ENCODE peak calls at places on chromosomes 3 and 15, in eight cellular contexts. M is germinal center; Q is GM20000; E is fibroblast of villous mesenchyme; N is HTR-8/SVneo; T is RKO; P is naive thymus-derived CD4-positive, alpha-beta T cell; D is posterior vena cava. R is an unnamed sample.

GRCh38 chr3:158802399-158803023 is 657 bp downstream of the MFSD1 start:
- DNase-seq in T (peak; percentile 47), P (no peak), E (no peak), M (peak; percentile 47), N (no peak), D (no peak), Q (peak; percentile 32), R (peak; percentile 46)

GRCh38 chr15:47742334-47742733 is 25.0 kb downstream of the SEMA6D start:
- DNase-seq in D (no peak), T (no peak), M (no peak), E (peak; percentile 33), N (no peak), P (no peak), Q (no peak), R (no peak)

GRCh38 chr3:154135511-154136173 is 14.5 kb downstream of the ARHGEF26 start:
- DNase-seq in N (no peak), D (no peak), P (no peak), E (no peak), Q (no peak), T (no peak), M (no peak), R (no peak)

GRCh38 chr15:68526269-68526668 is 52.5 kb upstream of the CORO2B start:
- DNase-seq in Q (peak; percentile 33), T (peak; percentile 45), N (no peak), M (no peak), D (no peak), P (no peak), E (no peak), R (no peak)

GRCh38 chr3:134232146-134232545 is 18.5 kb downstream of the RYK start:
- DNase-seq in M (no peak), N (no peak), P (no peak), D (no peak), E (peak; percentile 75), T (peak; percentile 29), Q (no peak), R (no peak)

GRCh38 chr15:90264649-90265048 is 823 bp upstream of the NGRN start:
- DNase-seq in P (no peak), N (no peak), T (peak; percentile 82), E (no peak), Q (no peak), D (peak; percentile 35), M (no peak), R (peak; percentile 17)

GRCh38 chr3:71537211-71537611 is 46.3 kb downstream of the FOXP1 start:
- DNase-seq in D (peak; percentile 91), N (peak; percentile 78), M (no peak), E (peak; percentile 95), Q (no peak), P (no peak), T (no peak), R (peak; percentile 62)

GRCh38 chr3:72258366-72258765 is 473.4 kb upstream of the PROK2 start:
- DNase-seq in D (no peak), M (no peak), P (no peak), E (no peak), N (no peak), Q (no peak), T (no peak), R (no peak)

GRCh38 chr3:189945935-189946709 is 174.6 kb downstream of the P3H2 start:
- DNase-seq in M (no peak), D (no peak), T (no peak), E (no peak), N (no peak), P (no peak), Q (no peak), R (no peak)

GRCh38 chr15:45402955-45403892 is 24.9 kb upstream of the GATM start:
- DNase-seq in Q (peak; percentile 59), M (peak; percentile 41), P (no peak), N (peak; percentile 11), D (peak; percentile 87), T (peak; percentile 92), E (peak; percentile 38), R (peak; percentile 66)

GRCh38 chr3:169813757-169814517 is 1.2 kb upstream of the LRRC34 start:
- DNase-seq in P (peak; percentile 77), T (peak; percentile 12), N (no peak), D (no peak), E (peak; percentile 39), M (peak; percentile 74), Q (peak; percentile 79), R (peak; percentile 25)

GRCh38 chr15:92315144-92315543 is 78.5 kb upstream of the ST8SIA2 start:
- DNase-seq in D (no peak), T (no peak), N (no peak), E (no peak), Q (no peak), M (no peak), P (no peak), R (no peak)

GRCh38 chr15:90030376-90030775 is 29.3 kb downstream of the ZNF710 start:
- DNase-seq in E (no peak), N (no peak), M (no peak), Q (no peak), D (peak; percentile 57), T (no peak), P (no peak), R (no peak)

GRCh38 chr3:45593708-45594601 is 596 bp upstream of the LIMD1 start:
- DNase-seq in D (peak; percentile 92), N (peak; percentile 69), M (peak; percentile 77), Q (peak; percentile 95), T (peak; percentile 84), E (peak; percentile 68), P (peak; percentile 70), R (peak; percentile 89)

GRCh38 chr3:136042608-136043221 is 77.2 kb downstream of the PPP2R3A start:
- DNase-seq in P (no peak), E (peak; percentile 72), M (peak; percentile 48), T (peak; percentile 75), N (peak; percentile 49), D (no peak), Q (peak; percentile 32), R (peak; percentile 68)